ENCODE peak calls at places on chromosomes 5 and 9, in six cellular contexts. F is PC-9; Y is activated naive CD4-positive, alpha-beta T cell treated with anti-CD3 and anti-CD28 coated beads, Interleukin-2, amount 50 U/mL, for 72 hours; W is tibial nerve; M is activated gamma-delta T cell treated with Interleukin-2 at 50 U/mL for 16 hours; E is activated CD8-positive, alpha-beta memory T cell treated with anti-CD3 and anti-CD28 coated beads for 1 hour. L is an unnamed sample.

GRCh38 chr9:69671904-69672827 is at the start of gene APBA1:
- DNase-seq in F (no peak), W (peak; percentile 31), E (no peak), Y (peak; percentile 26), M (peak; percentile 17), L (no peak)

GRCh38 chr5:151023651-151024050 is 3.3 kb downstream of the GPX3 start:
- DNase-seq in F (peak; percentile 15), Y (no peak), E (no peak), W (peak; percentile 79), M (no peak), L (no peak)

GRCh38 chr5:96669919-96670318 is 7.7 kb downstream of the CAST start:
- DNase-seq in E (no peak), W (no peak), F (no peak), M (no peak), Y (no peak), L (no peak)

GRCh38 chr9:14353222-14354056 is 39.5 kb upstream of the NFIB start:
- DNase-seq in E (peak; percentile 10), Y (peak; percentile 88), M (peak; percentile 63), W (peak; percentile 97), F (peak; percentile 39), L (peak; percentile 94)

GRCh38 chr5:124745367-124746251 is 830 bp downstream of the ZNF608 start:
- DNase-seq in E (no peak), Y (no peak), W (no peak), F (no peak), M (no peak), L (peak; percentile 34)

GRCh38 chr5:164235176-164235914 is 729.9 kb downstream of the MAT2B start:
- DNase-seq in F (no peak), E (no peak), W (no peak), M (no peak), Y (no peak), L (no peak)

GRCh38 chr9:106616946-106617345 is 246.0 kb upstream of the ZNF462 start:
- DNase-seq in M (no peak), W (no peak), E (no peak), Y (no peak), F (no peak), L (no peak)

GRCh38 chr5:122844136-122844915 is 1.1 kb upstream of the SNX24 start:
- DNase-seq in M (no peak), W (no peak), F (peak; percentile 48), E (no peak), Y (no peak), L (no peak)

GRCh38 chr9:35470894-35471293 is 19.0 kb upstream of the RUSC2 start:
- DNase-seq in Y (no peak), F (peak; percentile 44), W (peak; percentile 52), E (no peak), M (no peak), L (no peak)

GRCh38 chr5:52560366-52560765 is 227.3 kb upstream of the ITGA1 start:
- DNase-seq in W (no peak), M (no peak), Y (no peak), F (no peak), E (no peak), L (no peak)

GRCh38 chr5:137642091-137642490 is 93.8 kb downstream of the KLHL3 start:
- DNase-seq in Y (no peak), W (no peak), E (no peak), F (no peak), M (no peak), L (no peak)

GRCh38 chr5:171309526-171310333 is 682 bp downstream of the TLX3 start:
- DNase-seq in F (no peak), E (no peak), Y (no peak), M (no peak), W (no peak), L (peak; percentile 15)

GRCh38 chr9:26172301-26172700 is 494.1 kb upstream of the TUSC1 start:
- DNase-seq in Y (no peak), E (no peak), W (no peak), F (no peak), M (no peak), L (no peak)

GRCh38 chr9:86488794-86489193 is 134.6 kb upstream of the TUT7 start:
- DNase-seq in W (no peak), E (no peak), M (no peak), Y (no peak), F (no peak), L (no peak)

GRCh38 chr9:136270173-136270710 is 24.6 kb upstream of the QSOX2 start:
- DNase-seq in Y (no peak), W (no peak), F (no peak), M (no peak), E (no peak), L (no peak)

GRCh38 chr5:39760385-39761198 is 335.8 kb upstream of the DAB2 start:
- DNase-seq in F (no peak), E (no peak), M (no peak), W (peak; percentile 58), Y (no peak), L (no peak)

GRCh38 chr5:2746642-2747041 is 4.8 kb downstream of the IRX2 start:
- DNase-seq in F (peak; percentile 45), Y (no peak), W (no peak), M (no peak), E (no peak), L (no peak)

GRCh38 chr9:11149065-11149464 is 536.3 kb upstream of the PTPRD start:
- DNase-seq in Y (no peak), M (no peak), F (no peak), E (no peak), W (no peak), L (no peak)

GRCh38 chr9:131869312-131869711 is 129.4 kb upstream of the RAPGEF1 start:
- DNase-seq in Y (no peak), M (no peak), W (no peak), F (no peak), E (no peak), L (no peak)